ENCODE peak calls at places on chromosome 14, in seven cellular contexts. One of them, this sample, is unnamed. For H3K36me3, the result is how much of the 10 kb centered on the place peaks cover.

GRCh38 chr14:38721822-38722431 is 381.1 kb downstream of the SEC23A start:
- DNase-seq in IMR-90: peak
- DNase-seq in colonic mucosa: peak
- DNase-seq in K562: peak
- DNase-seq in NT2/D1: peak
- DNase-seq in mesenchymal stem cell: peak
- DNase-seq in endothelial cell of umbilical vein: peak
- DNase-seq in this sample: no peak

GRCh38 chr14:79279645-79280399 is 931.5 kb downstream of the DIO2 start:
- DNase-seq in IMR-90: peak
- DNase-seq in mesenchymal stem cell: peak
- DNase-seq in K562: no peak
- DNase-seq in colonic mucosa: peak
- DNase-seq in endothelial cell of umbilical vein: no peak
- DNase-seq in NT2/D1: no peak
- DNase-seq in this sample: peak

GRCh38 chr14:59130472-59130871 is 58.0 kb upstream of the DAAM1 start:
- DNase-seq in K562: no peak
- DNase-seq in endothelial cell of umbilical vein: no peak
- DNase-seq in colonic mucosa: no peak
- DNase-seq in mesenchymal stem cell: no peak
- DNase-seq in IMR-90: no peak
- DNase-seq in NT2/D1: no peak
- DNase-seq in this sample: no peak

GRCh38 chr14:91872517-91873470 is 5.5 kb upstream of the TC2N start:
- DNase-seq in colonic mucosa: peak
- DNase-seq in K562: no peak
- DNase-seq in mesenchymal stem cell: no peak
- DNase-seq in NT2/D1: no peak
- DNase-seq in IMR-90: peak
- DNase-seq in endothelial cell of umbilical vein: peak
- DNase-seq in this sample: peak

GRCh38 chr14:94088516-94088915 is 7.4 kb downstream of the IFI27L1 start:
- DNase-seq in IMR-90: peak
- DNase-seq in NT2/D1: no peak
- DNase-seq in mesenchymal stem cell: peak
- DNase-seq in endothelial cell of umbilical vein: no peak
- DNase-seq in colonic mucosa: no peak
- DNase-seq in K562: no peak
- DNase-seq in this sample: no peak

GRCh38 chr14:104925941-104926609 is 1.4 kb downstream of the PLD4 start:
- DNase-seq in colonic mucosa: no peak
- DNase-seq in mesenchymal stem cell: no peak
- DNase-seq in IMR-90: no peak
- DNase-seq in endothelial cell of umbilical vein: no peak
- DNase-seq in NT2/D1: no peak
- DNase-seq in K562: no peak
- DNase-seq in this sample: peak

GRCh38 chr14:59463773-59464650 is 1.2 kb downstream of the GPR135 start:
- DNase-seq in mesenchymal stem cell: no peak
- DNase-seq in NT2/D1: no peak
- DNase-seq in K562: no peak
- DNase-seq in endothelial cell of umbilical vein: no peak
- DNase-seq in IMR-90: no peak
- DNase-seq in colonic mucosa: no peak
- DNase-seq in this sample: peak

GRCh38 chr14:105894125-105894977 is 368.0 kb downstream of the TMEM121 start:
- DNase-seq in endothelial cell of umbilical vein: no peak
- DNase-seq in colonic mucosa: no peak
- DNase-seq in K562: peak
- DNase-seq in IMR-90: no peak
- DNase-seq in NT2/D1: no peak
- DNase-seq in mesenchymal stem cell: no peak
- DNase-seq in this sample: peak

GRCh38 chr14:77271113-77271710 is at the start of gene NGB:
- DNase-seq in endothelial cell of umbilical vein: no peak
- DNase-seq in colonic mucosa: no peak
- DNase-seq in mesenchymal stem cell: no peak
- DNase-seq in NT2/D1: no peak
- DNase-seq in IMR-90: no peak
- DNase-seq in K562: no peak
- DNase-seq in this sample: no peak

GRCh38 chr14:105475916-105476845 is 1.6 kb downstream of the CRIP2 start:
- DNase-seq in NT2/D1: no peak
- DNase-seq in endothelial cell of umbilical vein: peak
- DNase-seq in K562: no peak
- DNase-seq in IMR-90: peak
- DNase-seq in mesenchymal stem cell: peak
- DNase-seq in colonic mucosa: no peak
- DNase-seq in this sample: peak

GRCh38 chr14:51638071-51638944 is 13.4 kb upstream of the FRMD6 start:
- DNase-seq in IMR-90: no peak
- DNase-seq in endothelial cell of umbilical vein: no peak
- DNase-seq in NT2/D1: no peak
- DNase-seq in K562: no peak
- DNase-seq in mesenchymal stem cell: no peak
- DNase-seq in colonic mucosa: no peak
- DNase-seq in this sample: no peak

GRCh38 chr14:53748691-53749090 is 207.9 kb downstream of the BMP4 start:
- DNase-seq in colonic mucosa: no peak
- DNase-seq in mesenchymal stem cell: no peak
- DNase-seq in NT2/D1: no peak
- DNase-seq in IMR-90: no peak
- DNase-seq in K562: no peak
- DNase-seq in endothelial cell of umbilical vein: no peak
- DNase-seq in this sample: no peak

GRCh38 chr14:54133896-54134295 is 177.3 kb upstream of the BMP4 start:
- DNase-seq in IMR-90: peak
- DNase-seq in K562: no peak
- DNase-seq in mesenchymal stem cell: peak
- DNase-seq in NT2/D1: no peak
- DNase-seq in colonic mucosa: no peak
- DNase-seq in endothelial cell of umbilical vein: no peak
- DNase-seq in this sample: no peak

GRCh38 chr14:92391746-92392145 is 68.8 kb downstream of the SLC24A4 start:
- DNase-seq in NT2/D1: no peak
- DNase-seq in colonic mucosa: no peak
- DNase-seq in K562: no peak
- DNase-seq in endothelial cell of umbilical vein: no peak
- DNase-seq in mesenchymal stem cell: no peak
- DNase-seq in IMR-90: no peak
- DNase-seq in this sample: no peak

GRCh38 chr14:61564623-61565091 is 130.7 kb upstream of the HIF1A start:
- DNase-seq in K562: peak
- DNase-seq in endothelial cell of umbilical vein: peak
- DNase-seq in IMR-90: peak
- DNase-seq in mesenchymal stem cell: peak
- DNase-seq in colonic mucosa: no peak
- DNase-seq in NT2/D1: no peak
- DNase-seq in this sample: no peak

GRCh38 chr14:52356025-52356424 is 41.9 kb downstream of the PTGER2 start:
- DNase-seq in endothelial cell of umbilical vein: no peak
- DNase-seq in colonic mucosa: peak
- DNase-seq in NT2/D1: no peak
- DNase-seq in IMR-90: peak
- DNase-seq in K562: no peak
- DNase-seq in mesenchymal stem cell: no peak
- DNase-seq in this sample: no peak

GRCh38 chr14:83478741-83479140 is 1945.1 kb upstream of the SEL1L start:
- DNase-seq in endothelial cell of umbilical vein: no peak
- DNase-seq in mesenchymal stem cell: no peak
- DNase-seq in IMR-90: peak
- DNase-seq in colonic mucosa: no peak
- DNase-seq in K562: no peak
- DNase-seq in NT2/D1: no peak
- DNase-seq in this sample: no peak

GRCh38 chr14:96940009-96940408 is 142.8 kb downstream of the VRK1 start:
- DNase-seq in colonic mucosa: no peak
- DNase-seq in mesenchymal stem cell: no peak
- DNase-seq in endothelial cell of umbilical vein: no peak
- DNase-seq in NT2/D1: no peak
- DNase-seq in K562: peak
- DNase-seq in IMR-90: no peak
- DNase-seq in this sample: no peak

DNA sequence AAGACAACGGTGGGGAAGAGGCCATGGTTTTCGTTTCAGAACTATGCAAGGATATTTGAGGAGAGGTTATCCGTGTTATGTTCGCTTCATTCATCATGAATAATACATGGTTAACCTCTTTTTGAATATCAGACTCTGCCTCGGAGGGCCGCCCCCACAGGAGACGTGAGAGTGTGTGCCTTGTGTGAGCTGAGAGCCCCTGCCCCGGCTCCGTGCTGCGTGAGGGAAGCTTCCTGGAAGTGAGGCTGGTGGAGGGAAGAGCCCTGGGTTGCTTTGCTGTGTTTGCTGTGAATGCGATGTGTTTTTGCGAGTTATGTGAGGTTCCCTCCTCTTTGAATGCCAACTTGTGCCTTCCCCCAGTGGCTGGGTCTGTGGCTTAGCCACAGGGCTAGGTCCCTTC is 146.0 kb upstream of the RTL1 start:
- DNase-seq in IMR-90: no peak
- DNase-seq in K562: no peak
- DNase-seq in colonic mucosa: no peak
- DNase-seq in endothelial cell of umbilical vein: no peak
- DNase-seq in NT2/D1: no peak
- DNase-seq in mesenchymal stem cell: no peak
- DNase-seq in this sample: no peak
- H3K36me3 ChIP-seq in IMR-90: half or more
- H3K36me3 ChIP-seq in K562: under half
- H3K36me3 ChIP-seq in colonic mucosa: under half
- H3K36me3 ChIP-seq in endothelial cell of umbilical vein: under half
- H3K36me3 ChIP-seq in NT2/D1: under half
- H3K36me3 ChIP-seq in mesenchymal stem cell: under half
- H3K36me3 ChIP-seq in this sample: under half

DNA sequence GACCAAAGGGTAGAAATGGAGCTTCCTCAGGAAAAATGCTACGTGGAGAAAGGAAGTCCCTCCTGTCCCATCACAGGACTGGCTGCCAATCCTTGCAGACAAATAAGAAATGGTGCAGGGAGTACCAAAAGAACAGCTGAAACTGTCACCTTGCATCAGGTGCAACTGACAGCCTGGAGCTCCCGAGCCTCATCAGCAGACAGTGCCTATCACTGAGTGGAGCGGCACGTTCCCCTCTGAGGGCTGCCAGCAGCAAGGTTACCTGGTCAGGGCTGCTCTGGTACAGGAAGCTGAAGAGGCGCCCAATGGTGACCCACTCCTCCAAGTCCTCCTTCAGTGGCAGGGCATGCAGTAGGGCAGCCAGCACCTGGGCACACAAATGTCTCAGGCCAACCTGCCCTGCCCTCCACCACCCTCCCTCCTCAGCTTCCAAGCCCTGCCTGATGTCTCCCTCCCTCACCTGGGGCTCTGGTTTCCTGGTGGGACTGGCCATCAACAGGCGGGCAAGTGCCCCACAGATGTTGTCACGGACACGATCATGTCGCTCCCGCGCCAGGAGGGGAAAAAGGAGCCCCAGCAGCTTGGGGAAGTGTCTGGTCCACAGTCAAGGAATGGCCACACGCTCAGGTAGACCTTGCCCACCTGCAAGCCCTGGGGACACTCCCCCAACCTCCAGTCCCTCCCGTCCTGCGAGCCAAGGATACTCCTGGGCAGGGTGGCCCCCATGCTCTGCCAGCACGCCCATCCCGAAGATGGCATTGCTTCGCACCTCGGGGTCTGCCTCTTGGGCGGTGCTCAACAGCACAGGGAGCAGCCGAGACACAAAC is 7.2 kb downstream of the IPO4 start:
- DNase-seq in mesenchymal stem cell: no peak
- DNase-seq in colonic mucosa: no peak
- DNase-seq in NT2/D1: no peak
- DNase-seq in IMR-90: no peak
- DNase-seq in endothelial cell of umbilical vein: no peak
- DNase-seq in K562: no peak
- DNase-seq in this sample: peak
- H3K9ac ChIP-seq in mesenchymal stem cell: no peak
- H3K9ac ChIP-seq in colonic mucosa: no peak
- H3K9ac ChIP-seq in NT2/D1: peak
- H3K9ac ChIP-seq in IMR-90: no peak
- H3K9ac ChIP-seq in endothelial cell of umbilical vein: no peak
- H3K9ac ChIP-seq in K562: no peak
- H3K9ac ChIP-seq in this sample: no peak

GRCh38 chr14:43858981-43859380 is 648.1 kb downstream of the FSCB start:
- DNase-seq in colonic mucosa: no peak
- DNase-seq in endothelial cell of umbilical vein: no peak
- DNase-seq in NT2/D1: no peak
- DNase-seq in IMR-90: no peak
- DNase-seq in mesenchymal stem cell: no peak
- DNase-seq in K562: no peak
- DNase-seq in this sample: no peak
- H3K36me3 ChIP-seq in colonic mucosa: under half
- H3K36me3 ChIP-seq in endothelial cell of umbilical vein: under half
- H3K36me3 ChIP-seq in NT2/D1: under half
- H3K36me3 ChIP-seq in IMR-90: under half
- H3K36me3 ChIP-seq in mesenchymal stem cell: under half
- H3K36me3 ChIP-seq in K562: under half
- H3K36me3 ChIP-seq in this sample: under half

DNA sequence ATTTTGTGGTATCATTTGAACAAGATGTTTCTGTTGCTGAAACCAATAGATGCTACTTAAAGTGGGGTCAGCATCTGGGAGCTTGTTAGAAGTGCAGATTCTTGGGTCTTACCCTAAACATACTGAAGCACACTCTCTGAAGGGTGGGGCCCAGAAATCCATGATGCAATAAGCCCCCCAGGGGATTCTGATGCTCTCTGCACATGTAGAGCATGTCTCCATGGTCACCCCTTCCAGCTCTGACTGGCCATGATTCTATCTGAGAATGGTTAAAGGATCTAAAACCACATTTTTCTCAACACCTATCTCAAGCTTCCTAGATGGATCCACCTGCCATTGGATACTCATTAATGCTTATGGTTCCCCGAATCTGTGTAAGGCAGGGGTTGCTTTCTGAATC is 20.4 kb downstream of the JDP2 start:
- DNase-seq in NT2/D1: no peak
- DNase-seq in IMR-90: no peak
- DNase-seq in endothelial cell of umbilical vein: no peak
- DNase-seq in K562: no peak
- DNase-seq in mesenchymal stem cell: no peak
- DNase-seq in colonic mucosa: no peak
- DNase-seq in this sample: no peak
- H3K9ac ChIP-seq in NT2/D1: no peak
- H3K9ac ChIP-seq in IMR-90: no peak
- H3K9ac ChIP-seq in endothelial cell of umbilical vein: no peak
- H3K9ac ChIP-seq in K562: no peak
- H3K9ac ChIP-seq in mesenchymal stem cell: no peak
- H3K9ac ChIP-seq in colonic mucosa: no peak
- H3K9ac ChIP-seq in this sample: no peak

This sample was measured in kidney.